ENCODE peak calls at places on chromosomes 2 and 18, in nine cellular contexts. C, N, F, Y, X, O, S, U and L are unnamed samples.

GRCh38 chr2:20198001-20198400 is 26.9 kb downstream of the SDC1 start:
- DNase-seq in N (no peak), U (peak), O (no peak), X (no peak), S (no peak), C (no peak), Y (no peak), F (no peak), L (no peak)

GRCh38 chr18:34991561-34991960 is 49.7 kb upstream of the MAPRE2 start:
- DNase-seq in N (no peak), F (no peak), C (no peak), X (no peak), U (peak), S (no peak), Y (no peak), O (no peak), L (no peak)

GRCh38 chr18:56995579-56996194 is 151.2 kb upstream of the BOD1L2 start:
- DNase-seq in S (no peak), U (no peak), X (no peak), F (no peak), Y (no peak), N (no peak), O (no peak), C (no peak), L (no peak)

GRCh38 chr2:138228101-138228500 is 263.8 kb downstream of the HNMT start:
- DNase-seq in N (no peak), O (no peak), S (no peak), F (no peak), U (no peak), C (no peak), Y (no peak), X (no peak), L (no peak)

GRCh38 chr2:70718736-70719135 is 49.3 kb downstream of the ADD2 start:
- DNase-seq in O (no peak), F (no peak), X (no peak), U (no peak), Y (no peak), N (no peak), S (no peak), C (no peak), L (no peak)

GRCh38 chr2:17429130-17429529 is 89.1 kb downstream of the RAD51AP2 start:
- DNase-seq in U (peak), Y (no peak), X (no peak), O (no peak), C (no peak), F (peak), S (no peak), N (no peak), L (peak)

GRCh38 chr2:187580462-187581124 is 26.4 kb upstream of the TFPI start:
- DNase-seq in S (no peak), N (no peak), Y (peak), X (no peak), O (no peak), U (peak), F (peak), C (no peak), L (peak)

GRCh38 chr2:106020821-106021316 is 173.2 kb downstream of the UXS1 start:
- DNase-seq in O (peak), C (peak), N (no peak), S (no peak), X (no peak), F (no peak), Y (no peak), U (no peak), L (no peak)

GRCh38 chr2:8421658-8422499 is 260.0 kb upstream of the ID2 start:
- DNase-seq in F (no peak), N (no peak), U (no peak), S (peak), C (no peak), X (no peak), Y (no peak), O (no peak), L (no peak)

GRCh38 chr18:37309861-37310260 is 255.7 kb downstream of the CELF4 start:
- DNase-seq in X (no peak), U (no peak), S (no peak), O (no peak), F (no peak), Y (no peak), C (no peak), N (no peak), L (no peak)

GRCh38 chr2:12457831-12458230 is 258.9 kb upstream of the TRIB2 start:
- DNase-seq in F (no peak), Y (no peak), X (no peak), O (no peak), S (no peak), N (no peak), C (no peak), U (no peak), L (no peak)

GRCh38 chr2:134790487-134790886 is 47.9 kb upstream of the ACMSD start:
- DNase-seq in X (no peak), S (no peak), U (peak), F (no peak), Y (no peak), O (no peak), C (no peak), N (no peak), L (no peak)
- TF ChIP-seq CTCF in X (peak), S (no peak), U (peak), F (no peak), Y (no peak), O (no peak), C (no peak), N (no peak), L (no peak)

DNA sequence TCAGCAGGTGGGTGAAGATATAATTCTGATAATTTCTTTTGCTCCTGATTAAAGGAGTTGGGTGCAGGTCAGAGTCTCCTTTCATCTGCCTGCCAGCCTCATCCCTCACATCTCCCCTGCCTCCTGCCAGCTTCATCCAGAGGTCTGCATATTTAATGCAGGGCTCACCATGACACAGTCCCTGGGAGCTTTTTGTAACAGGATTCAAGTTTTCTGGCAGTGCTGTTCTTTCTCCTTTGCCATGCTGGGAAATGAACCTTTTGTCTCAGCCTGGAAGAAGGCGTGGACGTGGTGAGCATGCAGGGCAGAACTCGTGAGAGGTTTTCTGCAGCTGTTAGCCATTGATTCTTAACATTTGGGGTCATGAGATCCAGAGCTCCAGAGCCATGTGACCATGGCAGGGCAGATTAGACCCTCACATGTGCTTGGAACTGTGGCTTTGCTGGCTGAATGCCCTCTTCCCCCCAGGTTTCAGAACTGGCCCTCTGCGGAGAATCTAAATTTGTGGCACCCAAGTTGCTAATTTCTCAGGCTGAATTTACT is 2.9 kb downstream of the HRH4 start:
- DNase-seq in O (no peak), F (no peak), C (no peak), U (no peak), S (no peak), N (no peak), X (no peak), Y (no peak), L (no peak)
- TF ChIP-seq CTCF in O (no peak), F (no peak), C (no peak), U (no peak), S (no peak), N (no peak), X (no peak), Y (no peak), L (no peak)

GRCh38 chr2:120283649-120284048 is 31.0 kb downstream of the RALB start:
- DNase-seq in F (no peak), S (no peak), U (no peak), Y (no peak), O (no peak), C (no peak), N (no peak), X (no peak), L (peak)
- TF ChIP-seq CTCF in F (peak), S (no peak), U (no peak), Y (peak), O (no peak), C (no peak), N (no peak), X (peak), L (peak)

DNA sequence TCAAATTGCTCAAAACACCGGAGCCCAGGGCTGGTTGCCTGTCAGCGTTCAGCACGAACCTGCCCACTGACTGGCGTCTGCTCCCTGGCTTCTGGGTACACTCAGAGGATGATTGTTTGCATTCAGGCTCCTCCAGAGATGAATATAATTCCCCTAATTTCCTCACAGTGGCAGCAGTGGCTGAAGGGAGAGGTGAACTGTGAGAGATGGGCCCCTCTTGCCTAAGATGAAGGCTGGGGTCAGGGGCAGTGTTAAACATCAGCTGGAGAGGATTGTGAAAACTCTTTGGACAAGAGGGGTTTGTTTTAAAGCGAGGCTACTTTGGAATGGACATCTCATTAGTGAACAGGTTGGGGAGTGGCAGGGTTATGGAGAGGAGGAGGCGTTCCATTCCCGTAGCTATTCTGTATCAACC is 31.0 kb downstream of the TCF7L1 start:
- DNase-seq in F (no peak), S (no peak), N (no peak), O (no peak), X (no peak), U (no peak), Y (no peak), C (no peak), L (no peak)
- TF ChIP-seq CTCF in F (no peak), S (no peak), N (no peak), O (no peak), X (no peak), U (no peak), Y (no peak), C (no peak), L (no peak)

GRCh38 chr2:150612957-150613710 is 125.7 kb upstream of the RND3 start:
- DNase-seq in X (no peak), S (no peak), U (no peak), C (no peak), Y (peak), O (no peak), N (no peak), F (no peak), L (no peak)

GRCh38 chr2:150609831-150610582 is 122.5 kb upstream of the RND3 start:
- DNase-seq in C (no peak), N (no peak), U (no peak), X (no peak), S (no peak), O (no peak), F (peak), Y (no peak), L (no peak)

GRCh38 chr2:150607471-150607870 is 120.0 kb upstream of the RND3 start:
- DNase-seq in U (no peak), S (no peak), Y (no peak), C (no peak), X (no peak), N (no peak), O (no peak), F (no peak), L (peak)

GRCh38 chr2:150608341-150608740 is 120.9 kb upstream of the RND3 start:
- DNase-seq in U (peak), F (no peak), N (no peak), S (no peak), Y (no peak), O (no peak), C (no peak), X (no peak), L (no peak)

GRCh38 chr2:150610670-150611279 is 123.3 kb upstream of the RND3 start:
- DNase-seq in C (no peak), F (no peak), U (peak), N (no peak), O (no peak), S (peak), X (peak), Y (peak), L (peak)
- TF ChIP-seq CTCF in C (peak), F (peak), U (peak), N (no peak), O (peak), S (peak), X (peak), Y (peak), L (peak)

GRCh38 chr2:10022886-10023662 is 20.3 kb upstream of the KLF11 start:
- DNase-seq in C (no peak), F (no peak), U (no peak), X (no peak), S (no peak), N (no peak), O (no peak), Y (no peak), L (no peak)
- TF ChIP-seq CTCF in C (peak), F (peak), U (no peak), X (no peak), S (no peak), N (no peak), O (no peak), Y (no peak), L (no peak)

GRCh38 chr18:32674491-32674890 is 98.3 kb downstream of the KLHL14 start:
- DNase-seq in N (no peak), C (no peak), Y (peak), X (peak), U (peak), O (no peak), S (no peak), F (no peak), L (no peak)

GRCh38 chr18:32670727-32671126 is 102.1 kb downstream of the KLHL14 start:
- DNase-seq in N (no peak), U (no peak), O (no peak), X (no peak), Y (no peak), C (no peak), F (no peak), S (no peak), L (no peak)

GRCh38 chr18:32669549-32670165 is 103.2 kb downstream of the KLHL14 start:
- DNase-seq in S (no peak), N (no peak), X (no peak), F (no peak), U (no peak), O (no peak), Y (no peak), C (no peak), L (no peak)
- TF ChIP-seq CTCF in S (no peak), N (no peak), X (peak), F (peak), U (peak), O (no peak), Y (no peak), C (no peak), L (no peak)

DNA sequence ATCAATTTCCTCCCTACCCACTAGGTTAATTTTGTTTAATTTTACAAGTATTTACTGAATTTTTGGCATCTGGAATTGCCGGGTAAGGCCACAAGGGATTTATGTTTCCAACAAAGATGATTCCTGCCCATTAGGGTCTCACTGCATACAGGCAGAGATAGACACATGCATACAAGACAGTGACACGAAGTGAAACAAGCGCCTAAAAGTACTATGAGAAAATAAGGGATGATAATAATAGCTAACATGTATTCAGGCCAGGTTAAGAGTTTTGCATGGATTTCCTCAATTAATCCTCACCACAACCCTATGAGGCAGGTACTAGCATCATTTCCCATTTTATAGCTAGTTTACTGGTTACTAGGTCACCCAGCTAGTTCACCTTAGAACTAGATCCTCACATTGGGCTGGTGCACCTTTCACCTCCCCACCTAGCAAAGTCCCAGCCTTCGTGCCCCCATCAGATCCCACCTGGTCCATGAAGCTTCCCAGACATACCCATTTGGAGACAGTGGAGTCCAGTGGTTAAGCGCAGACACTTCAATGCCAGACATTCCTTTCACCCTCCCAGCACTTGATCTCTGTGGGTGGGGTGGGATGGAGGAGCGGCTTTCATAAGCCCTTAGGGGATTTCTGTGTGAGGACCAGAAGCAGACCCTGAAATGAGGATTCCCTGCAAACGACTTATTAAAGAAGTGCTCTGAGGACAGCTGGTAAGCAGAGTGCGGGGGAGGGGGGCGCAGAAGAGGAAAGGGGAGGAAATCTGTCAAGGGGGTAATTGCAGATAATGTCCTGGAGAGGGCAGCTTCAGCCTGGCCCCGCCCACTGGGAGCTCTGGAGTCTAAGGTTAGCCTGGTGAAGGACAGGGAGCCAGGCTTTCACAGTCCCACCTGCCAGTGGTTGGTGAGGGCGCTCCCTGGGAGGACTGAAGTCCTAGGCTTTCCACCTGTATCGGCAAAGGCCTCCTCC is 5.8 kb upstream of the DGUOK start:
- DNase-seq in N (no peak), O (peak), X (peak), S (peak), U (no peak), F (no peak), Y (peak), C (no peak), L (no peak)
- TF ChIP-seq CTCF in N (no peak), O (no peak), X (peak), S (peak), U (peak), F (peak), Y (peak), C (peak), L (peak)

GRCh38 chr2:179261161-179261825 is 3.3 kb downstream of the SESTD1 start:
- DNase-seq in U (no peak), O (no peak), F (no peak), S (no peak), X (no peak), C (no peak), N (no peak), Y (no peak), L (no peak)
- TF ChIP-seq CTCF in U (no peak), O (no peak), F (no peak), S (no peak), X (peak), C (no peak), N (no peak), Y (no peak), L (peak)

GRCh38 chr2:104033399-104033798 is 820.5 kb upstream of the POU3F3 start:
- DNase-seq in O (no peak), X (peak), N (no peak), S (no peak), F (no peak), U (peak), C (no peak), Y (no peak), L (no peak)
- TF ChIP-seq CTCF in O (peak), X (peak), N (no peak), S (peak), F (no peak), U (no peak), C (peak), Y (no peak), L (no peak)